ENCODE peak calls at places on chromosomes 2 and 18, in seven cellular contexts. N is ACHN; I is OCI-M1; D is NCI-H526 treated with DMSO at 0.1 percent for 48 hours; G is NCI-H2029; U is NK-92 treated with Interleukin-12 subunit alpha and Interleukin-12 subunit beta, amount 100 ng/mL, for 24 hours; P is thyroid gland. J is an unnamed sample.
A peak's percentile ranks its signal among the peaks of the same experiment; 100 is the strongest.

GRCh38 chr2:111157071-111157661 is 36.5 kb downstream of the BCL2L11 start:
- DNase-seq in D (peak; percentile 55), U (no peak), I (no peak), N (no peak), G (peak; percentile 81), P (peak; percentile 60), J (no peak)

GRCh38 chr2:198098918-198099317 is 294.5 kb downstream of the PLCL1 start:
- DNase-seq in U (no peak), G (no peak), P (no peak), D (peak; percentile 67), N (no peak), I (peak; percentile 20), J (no peak)

GRCh38 chr2:171814883-171815282 is 79.2 kb downstream of the SLC25A12 start:
- DNase-seq in G (no peak), I (no peak), N (no peak), P (no peak), U (no peak), D (no peak), J (no peak)

GRCh38 chr2:107412209-107412904 is 414.3 kb upstream of the RGPD4 start:
- DNase-seq in P (no peak), N (no peak), G (no peak), I (no peak), U (no peak), D (no peak), J (no peak)

GRCh38 chr2:9251154-9252001 is 44.8 kb downstream of the ASAP2 start:
- DNase-seq in G (no peak), I (no peak), P (no peak), U (no peak), D (no peak), N (peak; percentile 64), J (no peak)

GRCh38 chr18:46332286-46332801 is 228.2 kb downstream of the HAUS1 start:
- DNase-seq in G (no peak), U (no peak), D (no peak), P (no peak), I (no peak), N (no peak), J (no peak)

GRCh38 chr2:70471129-70471528 is 82.5 kb downstream of the TGFA start:
- DNase-seq in D (no peak), I (peak; percentile 3), N (no peak), G (no peak), U (peak; percentile 24), P (no peak), J (no peak)

GRCh38 chr2:240160291-240161086 is 20.0 kb upstream of the OTOS start:
- DNase-seq in I (no peak), D (no peak), P (no peak), N (no peak), U (no peak), G (no peak), J (no peak)

GRCh38 chr2:230496891-230497290 is 80.9 kb downstream of the SP100 start:
- DNase-seq in D (no peak), N (no peak), I (no peak), P (no peak), U (no peak), G (no peak), J (no peak)

GRCh38 chr2:240811346-240812300 is 8.4 kb downstream of the KIF1A start:
- DNase-seq in P (no peak), D (no peak), U (no peak), I (no peak), G (no peak), N (no peak), J (no peak)